ENCODE peak calls at places on chromosomes 11 and 22, in eight cellular contexts. One of them, this sample, is unnamed.

GRCh38 chr11:91796999-91797398 is 427.6 kb upstream of the FAT3 start:
- DNase-seq in type B pancreatic cell: no peak
- DNase-seq in T follicular helper cell: no peak
- DNase-seq in NCI-H524 treated with DMSO at 0.1 percent for 48 hours: no peak
- DNase-seq in stimulated activated CD8-positive, alpha-beta memory T cell treated with anti-CD3 and anti-CD28 coated beads, Interleukin-7, amount 100 ng/mL, for 1 hour: no peak
- DNase-seq in dorsolateral prefrontal cortex: no peak
- DNase-seq in NCI-H748 treated with DMSO at 0.1 percent for 48 hours: no peak
- DNase-seq in omental fat pad: no peak
- DNase-seq in this sample: no peak

GRCh38 chr11:1229471-1230120 is 6.7 kb downstream of the MUC5B start:
- DNase-seq in stimulated activated CD8-positive, alpha-beta memory T cell treated with anti-CD3 and anti-CD28 coated beads, Interleukin-7, amount 100 ng/mL, for 1 hour: no peak
- DNase-seq in T follicular helper cell: no peak
- DNase-seq in omental fat pad: no peak
- DNase-seq in NCI-H748 treated with DMSO at 0.1 percent for 48 hours: no peak
- DNase-seq in type B pancreatic cell: no peak
- DNase-seq in dorsolateral prefrontal cortex: peak
- DNase-seq in NCI-H524 treated with DMSO at 0.1 percent for 48 hours: no peak
- DNase-seq in this sample: no peak

GRCh38 chr22:30267382-30268302 is 991 bp upstream of the OSM start:
- DNase-seq in omental fat pad: no peak
- DNase-seq in NCI-H748 treated with DMSO at 0.1 percent for 48 hours: no peak
- DNase-seq in T follicular helper cell: peak
- DNase-seq in dorsolateral prefrontal cortex: no peak
- DNase-seq in stimulated activated CD8-positive, alpha-beta memory T cell treated with anti-CD3 and anti-CD28 coated beads, Interleukin-7, amount 100 ng/mL, for 1 hour: no peak
- DNase-seq in type B pancreatic cell: no peak
- DNase-seq in NCI-H524 treated with DMSO at 0.1 percent for 48 hours: no peak
- DNase-seq in this sample: peak

GRCh38 chr11:11441516-11441915 is 88.5 kb upstream of the CSNK2A3 start:
- DNase-seq in NCI-H748 treated with DMSO at 0.1 percent for 48 hours: no peak
- DNase-seq in T follicular helper cell: no peak
- DNase-seq in omental fat pad: no peak
- DNase-seq in stimulated activated CD8-positive, alpha-beta memory T cell treated with anti-CD3 and anti-CD28 coated beads, Interleukin-7, amount 100 ng/mL, for 1 hour: no peak
- DNase-seq in NCI-H524 treated with DMSO at 0.1 percent for 48 hours: no peak
- DNase-seq in type B pancreatic cell: no peak
- DNase-seq in dorsolateral prefrontal cortex: no peak
- DNase-seq in this sample: no peak

GRCh38 chr22:31901388-31902137 is 42.8 kb upstream of the YWHAH start:
- DNase-seq in T follicular helper cell: no peak
- DNase-seq in stimulated activated CD8-positive, alpha-beta memory T cell treated with anti-CD3 and anti-CD28 coated beads, Interleukin-7, amount 100 ng/mL, for 1 hour: no peak
- DNase-seq in NCI-H524 treated with DMSO at 0.1 percent for 48 hours: no peak
- DNase-seq in dorsolateral prefrontal cortex: no peak
- DNase-seq in NCI-H748 treated with DMSO at 0.1 percent for 48 hours: no peak
- DNase-seq in type B pancreatic cell: no peak
- DNase-seq in omental fat pad: no peak
- DNase-seq in this sample: no peak

GRCh38 chr11:2211113-2211971 is 39.7 kb upstream of the TH start:
- DNase-seq in NCI-H748 treated with DMSO at 0.1 percent for 48 hours: peak
- DNase-seq in stimulated activated CD8-positive, alpha-beta memory T cell treated with anti-CD3 and anti-CD28 coated beads, Interleukin-7, amount 100 ng/mL, for 1 hour: no peak
- DNase-seq in type B pancreatic cell: peak
- DNase-seq in dorsolateral prefrontal cortex: no peak
- DNase-seq in T follicular helper cell: no peak
- DNase-seq in omental fat pad: no peak
- DNase-seq in NCI-H524 treated with DMSO at 0.1 percent for 48 hours: peak
- DNase-seq in this sample: no peak

GRCh38 chr22:46147471-46148267 is 2.7 kb upstream of the PPARA start:
- DNase-seq in NCI-H524 treated with DMSO at 0.1 percent for 48 hours: no peak
- DNase-seq in dorsolateral prefrontal cortex: no peak
- DNase-seq in type B pancreatic cell: no peak
- DNase-seq in stimulated activated CD8-positive, alpha-beta memory T cell treated with anti-CD3 and anti-CD28 coated beads, Interleukin-7, amount 100 ng/mL, for 1 hour: no peak
- DNase-seq in NCI-H748 treated with DMSO at 0.1 percent for 48 hours: no peak
- DNase-seq in omental fat pad: no peak
- DNase-seq in T follicular helper cell: no peak
- DNase-seq in this sample: no peak

GRCh38 chr11:122995526-122995925 is 13.9 kb upstream of the BSX start:
- DNase-seq in dorsolateral prefrontal cortex: no peak
- DNase-seq in NCI-H524 treated with DMSO at 0.1 percent for 48 hours: peak
- DNase-seq in type B pancreatic cell: no peak
- DNase-seq in omental fat pad: no peak
- DNase-seq in stimulated activated CD8-positive, alpha-beta memory T cell treated with anti-CD3 and anti-CD28 coated beads, Interleukin-7, amount 100 ng/mL, for 1 hour: no peak
- DNase-seq in NCI-H748 treated with DMSO at 0.1 percent for 48 hours: no peak
- DNase-seq in T follicular helper cell: no peak
- DNase-seq in this sample: no peak

GRCh38 chr11:68818181-68818580 is 23.5 kb downstream of the CPT1A start:
- DNase-seq in type B pancreatic cell: no peak
- DNase-seq in NCI-H748 treated with DMSO at 0.1 percent for 48 hours: no peak
- DNase-seq in dorsolateral prefrontal cortex: no peak
- DNase-seq in stimulated activated CD8-positive, alpha-beta memory T cell treated with anti-CD3 and anti-CD28 coated beads, Interleukin-7, amount 100 ng/mL, for 1 hour: no peak
- DNase-seq in T follicular helper cell: no peak
- DNase-seq in omental fat pad: no peak
- DNase-seq in NCI-H524 treated with DMSO at 0.1 percent for 48 hours: no peak
- DNase-seq in this sample: no peak

GRCh38 chr11:94583885-94584500 is 16.8 kb downstream of the PIWIL4 start:
- DNase-seq in dorsolateral prefrontal cortex: no peak
- DNase-seq in type B pancreatic cell: no peak
- DNase-seq in stimulated activated CD8-positive, alpha-beta memory T cell treated with anti-CD3 and anti-CD28 coated beads, Interleukin-7, amount 100 ng/mL, for 1 hour: no peak
- DNase-seq in omental fat pad: no peak
- DNase-seq in NCI-H524 treated with DMSO at 0.1 percent for 48 hours: no peak
- DNase-seq in T follicular helper cell: no peak
- DNase-seq in NCI-H748 treated with DMSO at 0.1 percent for 48 hours: no peak
- DNase-seq in this sample: no peak

GRCh38 chr11:131370901-131371790 is 731 bp downstream of the NTM start:
- DNase-seq in T follicular helper cell: no peak
- DNase-seq in stimulated activated CD8-positive, alpha-beta memory T cell treated with anti-CD3 and anti-CD28 coated beads, Interleukin-7, amount 100 ng/mL, for 1 hour: no peak
- DNase-seq in NCI-H748 treated with DMSO at 0.1 percent for 48 hours: no peak
- DNase-seq in NCI-H524 treated with DMSO at 0.1 percent for 48 hours: no peak
- DNase-seq in omental fat pad: no peak
- DNase-seq in dorsolateral prefrontal cortex: no peak
- DNase-seq in type B pancreatic cell: no peak
- DNase-seq in this sample: no peak

GRCh38 chr11:70220136-70220535 is 17.0 kb downstream of the FADD start:
- DNase-seq in stimulated activated CD8-positive, alpha-beta memory T cell treated with anti-CD3 and anti-CD28 coated beads, Interleukin-7, amount 100 ng/mL, for 1 hour: no peak
- DNase-seq in NCI-H748 treated with DMSO at 0.1 percent for 48 hours: no peak
- DNase-seq in T follicular helper cell: no peak
- DNase-seq in omental fat pad: no peak
- DNase-seq in type B pancreatic cell: no peak
- DNase-seq in dorsolateral prefrontal cortex: no peak
- DNase-seq in NCI-H524 treated with DMSO at 0.1 percent for 48 hours: no peak
- DNase-seq in this sample: no peak

GRCh38 chr11:76789443-76789719 is 6.2 kb downstream of the TSKU start:
- DNase-seq in stimulated activated CD8-positive, alpha-beta memory T cell treated with anti-CD3 and anti-CD28 coated beads, Interleukin-7, amount 100 ng/mL, for 1 hour: no peak
- DNase-seq in omental fat pad: no peak
- DNase-seq in NCI-H748 treated with DMSO at 0.1 percent for 48 hours: no peak
- DNase-seq in T follicular helper cell: no peak
- DNase-seq in NCI-H524 treated with DMSO at 0.1 percent for 48 hours: no peak
- DNase-seq in dorsolateral prefrontal cortex: no peak
- DNase-seq in type B pancreatic cell: no peak
- DNase-seq in this sample: no peak

GRCh38 chr11:94067010-94067409 is 45.9 kb downstream of the HEPHL1 start:
- DNase-seq in NCI-H524 treated with DMSO at 0.1 percent for 48 hours: no peak
- DNase-seq in stimulated activated CD8-positive, alpha-beta memory T cell treated with anti-CD3 and anti-CD28 coated beads, Interleukin-7, amount 100 ng/mL, for 1 hour: no peak
- DNase-seq in NCI-H748 treated with DMSO at 0.1 percent for 48 hours: no peak
- DNase-seq in omental fat pad: no peak
- DNase-seq in dorsolateral prefrontal cortex: no peak
- DNase-seq in T follicular helper cell: no peak
- DNase-seq in type B pancreatic cell: no peak
- DNase-seq in this sample: no peak

GRCh38 chr11:77752518-77752917 is 68.0 kb downstream of the RSF1 start:
- DNase-seq in stimulated activated CD8-positive, alpha-beta memory T cell treated with anti-CD3 and anti-CD28 coated beads, Interleukin-7, amount 100 ng/mL, for 1 hour: no peak
- DNase-seq in NCI-H748 treated with DMSO at 0.1 percent for 48 hours: no peak
- DNase-seq in NCI-H524 treated with DMSO at 0.1 percent for 48 hours: no peak
- DNase-seq in T follicular helper cell: no peak
- DNase-seq in dorsolateral prefrontal cortex: no peak
- DNase-seq in omental fat pad: no peak
- DNase-seq in type B pancreatic cell: no peak
- DNase-seq in this sample: no peak

GRCh38 chr11:134512061-134512460 is 100.0 kb upstream of the B3GAT1 start:
- DNase-seq in dorsolateral prefrontal cortex: peak
- DNase-seq in stimulated activated CD8-positive, alpha-beta memory T cell treated with anti-CD3 and anti-CD28 coated beads, Interleukin-7, amount 100 ng/mL, for 1 hour: no peak
- DNase-seq in NCI-H748 treated with DMSO at 0.1 percent for 48 hours: no peak
- DNase-seq in NCI-H524 treated with DMSO at 0.1 percent for 48 hours: no peak
- DNase-seq in T follicular helper cell: no peak
- DNase-seq in type B pancreatic cell: no peak
- DNase-seq in omental fat pad: no peak
- DNase-seq in this sample: no peak

GRCh38 chr11:1178201-1178885 is 20.6 kb downstream of the MUC5AC start:
- DNase-seq in T follicular helper cell: no peak
- DNase-seq in type B pancreatic cell: no peak
- DNase-seq in dorsolateral prefrontal cortex: no peak
- DNase-seq in omental fat pad: no peak
- DNase-seq in NCI-H748 treated with DMSO at 0.1 percent for 48 hours: no peak
- DNase-seq in stimulated activated CD8-positive, alpha-beta memory T cell treated with anti-CD3 and anti-CD28 coated beads, Interleukin-7, amount 100 ng/mL, for 1 hour: no peak
- DNase-seq in NCI-H524 treated with DMSO at 0.1 percent for 48 hours: no peak
- DNase-seq in this sample: no peak

GRCh38 chr22:33082221-33082620 is 24.0 kb upstream of the SYN3 start:
- DNase-seq in stimulated activated CD8-positive, alpha-beta memory T cell treated with anti-CD3 and anti-CD28 coated beads, Interleukin-7, amount 100 ng/mL, for 1 hour: no peak
- DNase-seq in NCI-H748 treated with DMSO at 0.1 percent for 48 hours: no peak
- DNase-seq in type B pancreatic cell: no peak
- DNase-seq in omental fat pad: no peak
- DNase-seq in NCI-H524 treated with DMSO at 0.1 percent for 48 hours: no peak
- DNase-seq in dorsolateral prefrontal cortex: no peak
- DNase-seq in T follicular helper cell: no peak
- DNase-seq in this sample: no peak

GRCh38 chr11:30206249-30206996 is 24.4 kb upstream of the FSHB start:
- DNase-seq in stimulated activated CD8-positive, alpha-beta memory T cell treated with anti-CD3 and anti-CD28 coated beads, Interleukin-7, amount 100 ng/mL, for 1 hour: no peak
- DNase-seq in T follicular helper cell: no peak
- DNase-seq in omental fat pad: no peak
- DNase-seq in NCI-H524 treated with DMSO at 0.1 percent for 48 hours: no peak
- DNase-seq in type B pancreatic cell: no peak
- DNase-seq in NCI-H748 treated with DMSO at 0.1 percent for 48 hours: no peak
- DNase-seq in dorsolateral prefrontal cortex: no peak
- DNase-seq in this sample: peak

GRCh38 chr22:45276507-45276906 is 8.2 kb upstream of the UPK3A start:
- DNase-seq in NCI-H524 treated with DMSO at 0.1 percent for 48 hours: no peak
- DNase-seq in NCI-H748 treated with DMSO at 0.1 percent for 48 hours: no peak
- DNase-seq in dorsolateral prefrontal cortex: no peak
- DNase-seq in omental fat pad: no peak
- DNase-seq in T follicular helper cell: no peak
- DNase-seq in stimulated activated CD8-positive, alpha-beta memory T cell treated with anti-CD3 and anti-CD28 coated beads, Interleukin-7, amount 100 ng/mL, for 1 hour: no peak
- DNase-seq in type B pancreatic cell: no peak
- DNase-seq in this sample: no peak

GRCh38 chr11:70915158-70915795 is 337.1 kb downstream of the SHANK2 start:
- DNase-seq in type B pancreatic cell: no peak
- DNase-seq in T follicular helper cell: no peak
- DNase-seq in omental fat pad: no peak
- DNase-seq in NCI-H748 treated with DMSO at 0.1 percent for 48 hours: no peak
- DNase-seq in dorsolateral prefrontal cortex: peak
- DNase-seq in stimulated activated CD8-positive, alpha-beta memory T cell treated with anti-CD3 and anti-CD28 coated beads, Interleukin-7, amount 100 ng/mL, for 1 hour: no peak
- DNase-seq in NCI-H524 treated with DMSO at 0.1 percent for 48 hours: no peak
- DNase-seq in this sample: no peak

GRCh38 chr11:59216654-59217640 is 4.2 kb upstream of the MPEG1 start:
- DNase-seq in dorsolateral prefrontal cortex: no peak
- DNase-seq in stimulated activated CD8-positive, alpha-beta memory T cell treated with anti-CD3 and anti-CD28 coated beads, Interleukin-7, amount 100 ng/mL, for 1 hour: no peak
- DNase-seq in omental fat pad: no peak
- DNase-seq in type B pancreatic cell: no peak
- DNase-seq in T follicular helper cell: no peak
- DNase-seq in NCI-H524 treated with DMSO at 0.1 percent for 48 hours: no peak
- DNase-seq in NCI-H748 treated with DMSO at 0.1 percent for 48 hours: no peak
- DNase-seq in this sample: peak

GRCh38 chr11:108679045-108679444 is 14.2 kb downstream of the DDX10 start:
- DNase-seq in T follicular helper cell: no peak
- DNase-seq in omental fat pad: no peak
- DNase-seq in NCI-H748 treated with DMSO at 0.1 percent for 48 hours: no peak
- DNase-seq in stimulated activated CD8-positive, alpha-beta memory T cell treated with anti-CD3 and anti-CD28 coated beads, Interleukin-7, amount 100 ng/mL, for 1 hour: no peak
- DNase-seq in NCI-H524 treated with DMSO at 0.1 percent for 48 hours: no peak
- DNase-seq in type B pancreatic cell: no peak
- DNase-seq in dorsolateral prefrontal cortex: no peak
- DNase-seq in this sample: no peak

GRCh38 chr22:31846161-31847115 is 92.6 kb downstream of the DEPDC5 start:
- DNase-seq in type B pancreatic cell: no peak
- DNase-seq in omental fat pad: no peak
- DNase-seq in dorsolateral prefrontal cortex: no peak
- DNase-seq in NCI-H524 treated with DMSO at 0.1 percent for 48 hours: no peak
- DNase-seq in T follicular helper cell: no peak
- DNase-seq in NCI-H748 treated with DMSO at 0.1 percent for 48 hours: no peak
- DNase-seq in stimulated activated CD8-positive, alpha-beta memory T cell treated with anti-CD3 and anti-CD28 coated beads, Interleukin-7, amount 100 ng/mL, for 1 hour: no peak
- DNase-seq in this sample: no peak

GRCh38 chr22:19178659-19179471 is at the start of gene SLC25A1:
- DNase-seq in NCI-H748 treated with DMSO at 0.1 percent for 48 hours: peak
- DNase-seq in stimulated activated CD8-positive, alpha-beta memory T cell treated with anti-CD3 and anti-CD28 coated beads, Interleukin-7, amount 100 ng/mL, for 1 hour: peak
- DNase-seq in type B pancreatic cell: peak
- DNase-seq in omental fat pad: peak
- DNase-seq in dorsolateral prefrontal cortex: peak
- DNase-seq in NCI-H524 treated with DMSO at 0.1 percent for 48 hours: peak
- DNase-seq in T follicular helper cell: peak
- DNase-seq in this sample: peak

GRCh38 chr22:36673821-36674220 is 29.7 kb downstream of the CACNG2 start:
- DNase-seq in T follicular helper cell: no peak
- DNase-seq in NCI-H524 treated with DMSO at 0.1 percent for 48 hours: no peak
- DNase-seq in dorsolateral prefrontal cortex: no peak
- DNase-seq in stimulated activated CD8-positive, alpha-beta memory T cell treated with anti-CD3 and anti-CD28 coated beads, Interleukin-7, amount 100 ng/mL, for 1 hour: no peak
- DNase-seq in NCI-H748 treated with DMSO at 0.1 percent for 48 hours: no peak
- DNase-seq in omental fat pad: no peak
- DNase-seq in type B pancreatic cell: no peak
- DNase-seq in this sample: no peak

This sample was measured in naive B cell.